ENCODE peak calls at places on chromosomes 16 and 17, in eight cellular contexts. P is stomach; Q is CD4-positive, alpha-beta T cell; Z is cardiac muscle cell; S is PC-3; A is transverse colon; M is foreskin fibroblast; H is brain microvascular endothelial cell. L is an unnamed sample.

GRCh38 chr17:50950002-50950877 is 84.1 kb upstream of the TOB1 start:
- DNase-seq in P (peak), Q (peak), Z (peak), S (peak), A (peak), M (peak), H (peak), L (peak)

GRCh38 chr17:29563816-29564215 is 3.0 kb downstream of the ABHD15 start:
- DNase-seq in P (peak), Q (no peak), Z (no peak), S (no peak), A (no peak), M (no peak), H (no peak), L (no peak)

GRCh38 chr17:45310380-45311324 is 6.2 kb downstream of the MAP3K14 start:
- DNase-seq in P (peak), Q (no peak), Z (no peak), S (peak), A (peak), M (peak), H (no peak), L (no peak)

GRCh38 chr16:70740919-70741778 is 55.3 kb upstream of the MTSS2 start:
- DNase-seq in P (no peak), Q (no peak), Z (no peak), S (no peak), A (no peak), M (peak), H (peak), L (no peak)

GRCh38 chr16:86508947-86509758 is 1.2 kb upstream of the FOXF1 start:
- DNase-seq in P (no peak), Q (no peak), Z (peak), S (peak), A (peak), M (peak), H (peak), L (peak)

GRCh38 chr17:61251939-61252865 is 147.4 kb upstream of the TBX2 start:
- DNase-seq in P (peak), Q (no peak), Z (peak), S (no peak), A (peak), M (peak), H (peak), L (no peak)

GRCh38 chr16:89471225-89471624 is 19.1 kb downstream of the ANKRD11 start:
- DNase-seq in P (no peak), Q (no peak), Z (no peak), S (peak), A (no peak), M (peak), H (peak), L (peak)

GRCh38 chr17:16909887-16910286 is 62.0 kb downstream of the TNFRSF13B start:
- DNase-seq in P (no peak), Q (no peak), Z (no peak), S (no peak), A (no peak), M (no peak), H (no peak), L (no peak)

GRCh38 chr16:57091990-57092785 is at the start of gene CPNE2:
- DNase-seq in P (peak), Q (no peak), Z (peak), S (peak), A (peak), M (peak), H (no peak), L (no peak)

GRCh38 chr17:72772331-72772821 is 320.1 kb downstream of the SLC39A11 start:
- DNase-seq in P (no peak), Q (no peak), Z (no peak), S (no peak), A (peak), M (no peak), H (no peak), L (no peak)

GRCh38 chr16:74713876-74714275 is 13.2 kb upstream of the MLKL start:
- DNase-seq in P (no peak), Q (no peak), Z (no peak), S (no peak), A (no peak), M (no peak), H (no peak), L (no peak)

GRCh38 chr17:65048441-65048840 is 8.1 kb downstream of the GNA13 start:
- DNase-seq in P (no peak), Q (no peak), Z (no peak), S (no peak), A (no peak), M (no peak), H (no peak), L (no peak)

GRCh38 chr17:35627417-35627816 is 40.3 kb downstream of the AP2B1 start:
- DNase-seq in P (no peak), Q (no peak), Z (no peak), S (no peak), A (no peak), M (no peak), H (no peak), L (peak)

GRCh38 chr16:79185681-79186080 is 414.9 kb downstream of the MAF start:
- DNase-seq in P (no peak), Q (no peak), Z (no peak), S (no peak), A (no peak), M (no peak), H (no peak), L (no peak)

GRCh38 chr17:62644487-62645173 is 17.2 kb downstream of the MRC2 start:
- DNase-seq in P (no peak), Q (no peak), Z (peak), S (no peak), A (no peak), M (no peak), H (no peak), L (no peak)

GRCh38 chr16:85303354-85303883 is 191.1 kb upstream of the CIBAR2 start:
- DNase-seq in P (peak), Q (peak), Z (peak), S (no peak), A (peak), M (no peak), H (no peak), L (peak)

GRCh38 chr16:66523861-66524354 is 26.0 kb downstream of the TK2 start:
- DNase-seq in P (no peak), Q (peak), Z (no peak), S (no peak), A (peak), M (no peak), H (no peak), L (no peak)

GRCh38 chr16:66522816-66523590 is 26.9 kb downstream of the TK2 start:
- DNase-seq in P (no peak), Q (no peak), Z (no peak), S (no peak), A (no peak), M (no peak), H (no peak), L (no peak)

GRCh38 chr16:66521951-66522771 is 27.8 kb downstream of the TK2 start:
- DNase-seq in P (peak), Q (peak), Z (no peak), S (peak), A (peak), M (peak), H (peak), L (peak)

GRCh38 chr16:66525396-66526180 is 24.3 kb downstream of the TK2 start:
- DNase-seq in P (no peak), Q (no peak), Z (no peak), S (no peak), A (no peak), M (no peak), H (no peak), L (no peak)

GRCh38 chr16:66524601-66525164 is 25.2 kb downstream of the TK2 start:
- DNase-seq in P (no peak), Q (no peak), Z (no peak), S (no peak), A (peak), M (no peak), H (no peak), L (no peak)
- TF ChIP-seq CTCF in P (no peak), Q (no peak), Z (no peak), S (no peak), A (no peak), M (no peak), H (peak), L (no peak)

GRCh38 chr17:33277436-33278100 is 15.5 kb downstream of the ASIC2 start:
- DNase-seq in P (no peak), Q (no peak), Z (no peak), S (no peak), A (no peak), M (peak), H (no peak), L (no peak)
- TF ChIP-seq CTCF in P (no peak), Q (no peak), Z (no peak), S (no peak), A (no peak), M (no peak), H (no peak), L (no peak)

DNA sequence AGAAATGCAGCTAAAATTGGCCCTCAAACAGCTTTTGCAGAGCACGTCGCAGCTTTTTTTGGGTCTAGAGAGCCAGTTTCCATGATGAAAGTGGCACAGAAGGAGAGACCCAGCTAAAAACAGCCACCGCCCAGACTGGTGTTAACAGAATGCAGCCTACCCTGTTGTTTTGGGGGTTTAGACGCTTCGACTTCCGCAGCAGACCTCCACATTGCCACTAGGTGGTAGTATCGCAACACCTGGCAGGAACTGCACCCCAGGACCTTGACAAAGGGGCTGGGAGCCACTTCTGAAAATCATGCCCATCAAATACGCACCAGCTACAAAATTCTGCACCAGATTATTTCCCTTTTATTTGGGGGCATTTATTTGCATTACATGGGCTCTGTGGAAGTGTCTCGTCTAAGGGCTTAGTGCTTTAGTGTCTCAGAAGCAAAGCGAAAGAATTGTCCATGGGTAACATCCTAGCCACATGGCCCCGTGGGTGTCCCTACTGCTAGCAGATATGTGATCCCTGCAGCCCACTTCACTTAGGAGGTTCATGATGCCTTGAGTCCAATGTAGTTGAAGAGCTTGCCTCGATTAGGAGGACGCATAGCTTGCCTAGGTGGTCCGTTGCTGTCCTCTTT is 167.1 kb downstream of the HAPSTR1 start:
- DNase-seq in P (no peak), Q (no peak), Z (peak), S (peak), A (peak), M (peak), H (peak), L (peak)
- TF ChIP-seq CTCF in P (no peak), Q (no peak), Z (peak), S (peak), A (peak), M (peak), H (peak), L (peak)

DNA sequence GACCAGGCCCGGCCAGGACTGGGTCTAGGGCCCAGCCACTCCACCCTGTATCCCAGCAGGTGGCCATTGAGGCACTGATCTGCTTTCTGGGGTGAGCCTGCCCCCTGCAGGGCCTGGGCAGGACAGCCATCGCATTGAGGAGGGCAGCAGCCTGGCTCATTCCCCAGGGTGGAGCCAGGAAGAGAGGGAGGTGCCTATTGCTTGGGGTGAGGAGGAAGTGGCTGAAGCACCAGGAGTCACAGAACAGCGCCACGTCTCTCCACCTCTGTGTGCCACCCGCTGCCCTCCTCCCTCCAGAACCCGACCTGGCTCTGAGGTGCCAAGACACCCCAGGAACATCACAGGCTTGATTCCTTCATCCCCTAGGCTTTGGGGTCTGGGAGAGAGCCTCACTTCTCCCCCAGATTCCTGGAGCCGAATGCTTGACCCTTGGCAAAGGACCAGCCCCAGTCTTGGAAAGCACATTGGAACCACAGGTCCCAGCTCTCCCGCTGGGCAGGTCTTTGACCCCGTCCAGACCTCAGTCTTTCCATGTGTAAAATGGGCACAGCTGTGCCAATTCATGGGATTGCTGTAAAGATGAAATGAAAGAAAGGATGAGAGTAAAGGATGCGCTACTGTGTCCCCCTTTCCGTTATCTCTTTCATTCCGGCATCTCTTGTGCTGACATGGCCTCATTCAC is 7.2 kb upstream of the KRT36 start:
- DNase-seq in P (peak), Q (peak), Z (peak), S (peak), A (peak), M (peak), H (peak), L (peak)
- TF ChIP-seq CTCF in P (no peak), Q (peak), Z (peak), S (peak), A (peak), M (peak), H (peak), L (peak)

DNA sequence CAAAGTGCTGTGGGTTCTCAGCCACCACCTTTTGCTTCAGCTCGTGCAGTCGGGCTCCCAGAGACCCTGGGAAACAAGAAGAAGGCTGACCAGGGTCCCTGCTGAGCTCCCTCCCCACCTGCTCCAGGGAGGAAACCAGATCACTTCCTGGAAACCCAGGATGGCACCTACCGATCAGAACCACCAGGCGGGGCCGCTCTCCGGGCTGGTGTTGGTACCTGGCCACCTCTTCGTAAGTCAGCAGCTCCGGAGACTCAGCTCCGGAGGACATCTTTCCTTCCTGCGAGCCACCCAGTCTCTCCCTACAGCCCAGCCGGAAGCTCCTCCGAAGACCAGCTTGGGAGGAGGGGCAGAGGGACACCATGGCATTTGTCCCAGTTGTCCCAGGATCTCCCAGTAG is 18.9 kb downstream of the MPP3 start:
- DNase-seq in P (no peak), Q (no peak), Z (no peak), S (no peak), A (no peak), M (no peak), H (no peak), L (no peak)
- TF ChIP-seq CTCF in P (no peak), Q (no peak), Z (no peak), S (peak), A (no peak), M (no peak), H (peak), L (no peak)

GRCh38 chr17:38577244-38577643 is 28.5 kb downstream of the SRCIN1 start:
- DNase-seq in P (no peak), Q (no peak), Z (no peak), S (no peak), A (no peak), M (no peak), H (no peak), L (no peak)
- TF ChIP-seq CTCF in P (no peak), Q (no peak), Z (no peak), S (peak), A (no peak), M (no peak), H (no peak), L (peak)

GRCh38 chr17:67359960-67360817 is 6.2 kb downstream of the PSMD12 start:
- DNase-seq in P (no peak), Q (peak), Z (peak), S (peak), A (no peak), M (peak), H (no peak), L (no peak)
- TF ChIP-seq CTCF in P (no peak), Q (peak), Z (peak), S (peak), A (no peak), M (peak), H (peak), L (peak)

DNA sequence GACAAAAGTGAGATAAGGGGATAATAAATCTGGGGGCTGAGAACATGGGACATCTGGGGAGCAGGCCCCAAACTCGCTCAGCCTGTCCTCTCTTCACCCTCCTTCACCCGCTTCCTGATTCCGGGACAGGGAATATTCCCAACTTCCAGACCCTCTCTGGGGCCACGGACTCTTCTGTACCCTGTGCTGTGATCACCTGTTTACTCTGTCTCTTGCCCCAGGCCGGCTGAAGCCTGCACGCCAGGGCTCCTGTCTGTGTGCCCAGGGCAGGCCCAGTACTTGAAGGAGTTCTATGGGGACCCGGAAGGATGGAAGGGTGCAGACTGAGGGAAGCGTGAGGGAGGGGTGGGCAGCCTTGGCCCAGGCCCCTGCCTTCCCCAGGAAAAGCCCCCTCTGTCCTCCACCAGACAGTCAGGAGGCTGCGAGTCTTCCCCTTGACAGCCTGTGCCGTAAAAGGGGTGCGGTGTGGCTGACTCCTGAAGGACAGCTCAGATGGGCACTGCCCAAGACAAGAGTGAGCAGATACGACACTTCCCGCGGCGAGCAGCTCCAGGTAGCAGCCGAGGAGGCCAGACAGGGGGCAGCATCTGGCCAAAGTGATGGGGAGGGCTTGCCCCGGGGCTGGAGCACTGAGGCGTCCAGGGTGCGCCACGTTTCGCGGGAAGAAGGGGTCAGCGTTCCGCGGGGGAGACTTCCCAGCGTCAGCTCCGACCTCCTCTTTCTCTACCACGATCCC is 1.0 kb upstream of the CCNF start:
- DNase-seq in P (peak), Q (no peak), Z (peak), S (peak), A (peak), M (peak), H (no peak), L (peak)
- TF ChIP-seq CTCF in P (no peak), Q (no peak), Z (peak), S (peak), A (peak), M (peak), H (peak), L (peak)

L was measured in bronchial epithelial cell.